ENCODE peak calls at places on chromosomes 7 and 10, in nine cellular contexts. One of them, this sample, is unnamed.

GRCh38 chr7:100158229-100159098 is at the start of gene TRAPPC14:
- DNase-seq in IMR-90: peak
- DNase-seq in OCI-LY7: peak
- DNase-seq in neural progenitor cell: peak
- DNase-seq in AG04450: peak
- DNase-seq in A673: peak
- DNase-seq in pancreas: peak
- DNase-seq in fibroblast of mammary gland: peak
- DNase-seq in PC-3: peak
- DNase-seq in this sample: peak

GRCh38 chr7:85529831-85530230 is 343.0 kb upstream of the SEMA3D start:
- DNase-seq in IMR-90: peak
- DNase-seq in OCI-LY7: no peak
- DNase-seq in neural progenitor cell: no peak
- DNase-seq in AG04450: no peak
- DNase-seq in A673: no peak
- DNase-seq in pancreas: no peak
- DNase-seq in fibroblast of mammary gland: peak
- DNase-seq in PC-3: no peak
- DNase-seq in this sample: no peak

GRCh38 chr7:20219446-20220292 is 2.5 kb upstream of the MACC1 start:
- DNase-seq in IMR-90: peak
- DNase-seq in OCI-LY7: peak
- DNase-seq in neural progenitor cell: no peak
- DNase-seq in AG04450: peak
- DNase-seq in A673: no peak
- DNase-seq in pancreas: peak
- DNase-seq in fibroblast of mammary gland: peak
- DNase-seq in PC-3: peak
- DNase-seq in this sample: peak

GRCh38 chr10:5956146-5956914 is 21.0 kb downstream of the IL15RA start:
- DNase-seq in IMR-90: no peak
- DNase-seq in OCI-LY7: no peak
- DNase-seq in neural progenitor cell: no peak
- DNase-seq in AG04450: no peak
- DNase-seq in A673: no peak
- DNase-seq in pancreas: no peak
- DNase-seq in fibroblast of mammary gland: no peak
- DNase-seq in PC-3: no peak
- DNase-seq in this sample: no peak

GRCh38 chr10:29621161-29621560 is 13.6 kb downstream of the SVIL start:
- DNase-seq in IMR-90: peak
- DNase-seq in OCI-LY7: no peak
- DNase-seq in neural progenitor cell: peak
- DNase-seq in AG04450: no peak
- DNase-seq in A673: peak
- DNase-seq in pancreas: no peak
- DNase-seq in fibroblast of mammary gland: peak
- DNase-seq in PC-3: no peak
- DNase-seq in this sample: no peak

GRCh38 chr10:91932737-91933136 is 9.2 kb downstream of the BTAF1 start:
- DNase-seq in IMR-90: no peak
- DNase-seq in OCI-LY7: no peak
- DNase-seq in neural progenitor cell: no peak
- DNase-seq in AG04450: no peak
- DNase-seq in A673: no peak
- DNase-seq in pancreas: no peak
- DNase-seq in fibroblast of mammary gland: no peak
- DNase-seq in PC-3: no peak
- DNase-seq in this sample: no peak

GRCh38 chr7:69624842-69625637 is 26.8 kb downstream of the AUTS2 start:
- DNase-seq in IMR-90: no peak
- DNase-seq in OCI-LY7: no peak
- DNase-seq in neural progenitor cell: no peak
- DNase-seq in AG04450: no peak
- DNase-seq in A673: no peak
- DNase-seq in pancreas: no peak
- DNase-seq in fibroblast of mammary gland: no peak
- DNase-seq in PC-3: no peak
- DNase-seq in this sample: no peak

GRCh38 chr10:10397906-10398305 is 619.8 kb upstream of the CELF2 start:
- DNase-seq in IMR-90: no peak
- DNase-seq in OCI-LY7: no peak
- DNase-seq in neural progenitor cell: no peak
- DNase-seq in AG04450: no peak
- DNase-seq in A673: no peak
- DNase-seq in pancreas: no peak
- DNase-seq in fibroblast of mammary gland: peak
- DNase-seq in PC-3: no peak
- DNase-seq in this sample: no peak

GRCh38 chr10:95567903-95568630 is 6.9 kb upstream of the SORBS1 start:
- DNase-seq in IMR-90: no peak
- DNase-seq in OCI-LY7: no peak
- DNase-seq in neural progenitor cell: no peak
- DNase-seq in AG04450: no peak
- DNase-seq in A673: no peak
- DNase-seq in pancreas: no peak
- DNase-seq in fibroblast of mammary gland: peak
- DNase-seq in PC-3: peak
- DNase-seq in this sample: no peak

GRCh38 chr10:35635576-35635975 is 6.5 kb downstream of the FZD8 start:
- DNase-seq in IMR-90: peak
- DNase-seq in OCI-LY7: peak
- DNase-seq in neural progenitor cell: peak
- DNase-seq in AG04450: peak
- DNase-seq in A673: peak
- DNase-seq in pancreas: peak
- DNase-seq in fibroblast of mammary gland: peak
- DNase-seq in PC-3: peak
- DNase-seq in this sample: peak

DNA sequence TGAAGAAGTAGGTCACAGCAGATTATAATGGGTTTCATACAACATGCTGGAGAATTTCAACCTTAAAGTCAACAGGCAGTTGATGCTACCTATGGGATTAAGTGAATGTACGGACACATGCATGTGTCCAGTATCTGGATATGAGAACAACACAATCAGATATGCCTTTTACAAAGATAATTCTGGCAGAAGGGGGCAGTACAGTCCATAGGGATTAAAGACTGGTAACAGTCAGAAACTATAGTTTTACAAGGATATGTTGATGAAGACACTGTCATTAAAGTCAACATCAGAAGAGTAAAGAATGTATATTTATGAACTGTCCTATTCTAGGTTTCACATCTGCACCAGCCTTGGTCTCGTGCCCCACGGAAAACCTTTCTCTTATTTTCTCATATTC is 41.5 kb downstream of the ANKMY2 start:
- DNase-seq in IMR-90: no peak
- DNase-seq in OCI-LY7: no peak
- DNase-seq in neural progenitor cell: no peak
- DNase-seq in AG04450: no peak
- DNase-seq in A673: peak
- DNase-seq in pancreas: no peak
- DNase-seq in fibroblast of mammary gland: peak
- DNase-seq in PC-3: peak
- DNase-seq in this sample: no peak
- TF ChIP-seq CTCF in IMR-90: peak
- TF ChIP-seq CTCF in OCI-LY7: peak
- TF ChIP-seq CTCF in neural progenitor cell: no peak
- TF ChIP-seq CTCF in AG04450: peak
- TF ChIP-seq CTCF in A673: peak
- TF ChIP-seq CTCF in pancreas: no peak
- TF ChIP-seq CTCF in fibroblast of mammary gland: peak
- TF ChIP-seq CTCF in PC-3: peak
- TF ChIP-seq CTCF in this sample: peak

DNA sequence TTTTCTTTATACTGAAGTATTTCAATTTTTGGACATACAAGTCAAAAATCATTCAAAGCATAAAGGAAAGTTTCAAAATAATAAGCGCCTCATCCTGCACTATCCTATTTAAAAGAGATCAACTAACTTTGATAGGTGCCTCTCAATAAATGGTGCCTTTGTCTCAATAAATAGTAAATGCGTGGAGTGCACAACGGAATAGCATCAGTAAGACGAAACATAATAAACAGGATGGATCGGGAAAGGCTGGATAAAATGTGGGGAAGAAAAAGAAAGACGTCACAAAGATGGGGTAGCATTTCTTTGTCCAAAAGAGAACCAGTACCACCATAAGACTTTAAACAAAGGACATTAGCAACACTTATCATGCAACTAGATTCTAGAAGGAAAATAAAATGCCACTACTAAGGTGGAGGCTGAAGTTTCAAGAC is 574 bp upstream of the PRKAR2B start:
- DNase-seq in IMR-90: peak
- DNase-seq in OCI-LY7: no peak
- DNase-seq in neural progenitor cell: no peak
- DNase-seq in AG04450: no peak
- DNase-seq in A673: no peak
- DNase-seq in pancreas: no peak
- DNase-seq in fibroblast of mammary gland: no peak
- DNase-seq in PC-3: no peak
- DNase-seq in this sample: no peak
- H3K4me3 ChIP-seq in IMR-90: peak
- H3K4me3 ChIP-seq in OCI-LY7: peak
- H3K4me3 ChIP-seq in neural progenitor cell: peak
- H3K4me3 ChIP-seq in AG04450: peak
- H3K4me3 ChIP-seq in A673: peak
- H3K4me3 ChIP-seq in pancreas: peak
- H3K4me3 ChIP-seq in fibroblast of mammary gland: peak
- H3K4me3 ChIP-seq in PC-3: peak
- H3K4me3 ChIP-seq in this sample: peak

DNA sequence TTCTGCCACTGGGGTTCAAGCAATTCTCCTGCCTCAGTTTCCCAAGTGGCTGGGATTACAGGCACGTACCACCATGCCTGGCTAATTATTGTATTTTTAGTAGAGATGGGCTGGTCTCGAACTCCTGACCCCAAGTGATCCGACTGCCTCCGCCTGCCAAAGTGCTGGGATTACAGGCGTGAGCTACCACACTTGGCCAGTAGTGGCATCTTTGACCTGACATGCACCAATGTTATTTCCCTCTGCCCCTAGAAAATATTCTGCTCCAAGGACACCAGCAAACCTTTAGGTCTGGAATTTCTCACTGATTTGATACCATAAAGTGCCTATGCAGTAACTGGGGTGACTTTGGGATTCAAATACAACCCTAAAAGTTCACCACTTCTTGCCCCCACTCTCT is 179.4 kb downstream of the ARID5B start:
- DNase-seq in IMR-90: no peak
- DNase-seq in OCI-LY7: no peak
- DNase-seq in neural progenitor cell: no peak
- DNase-seq in AG04450: no peak
- DNase-seq in A673: no peak
- DNase-seq in pancreas: no peak
- DNase-seq in fibroblast of mammary gland: no peak
- DNase-seq in PC-3: no peak
- DNase-seq in this sample: no peak
- TF ChIP-seq CTCF in IMR-90: no peak
- TF ChIP-seq CTCF in OCI-LY7: peak
- TF ChIP-seq CTCF in neural progenitor cell: no peak
- TF ChIP-seq CTCF in AG04450: peak
- TF ChIP-seq CTCF in A673: no peak
- TF ChIP-seq CTCF in pancreas: no peak
- TF ChIP-seq CTCF in fibroblast of mammary gland: peak
- TF ChIP-seq CTCF in PC-3: no peak
- TF ChIP-seq CTCF in this sample: peak

GRCh38 chr10:38102889-38103288 is 8.8 kb downstream of the ZNF37A start:
- DNase-seq in IMR-90: no peak
- DNase-seq in OCI-LY7: peak
- DNase-seq in neural progenitor cell: no peak
- DNase-seq in AG04450: no peak
- DNase-seq in A673: no peak
- DNase-seq in pancreas: no peak
- DNase-seq in fibroblast of mammary gland: no peak
- DNase-seq in PC-3: no peak
- DNase-seq in this sample: no peak
- H3K4me3 ChIP-seq in IMR-90: no peak
- H3K4me3 ChIP-seq in OCI-LY7: no peak
- H3K4me3 ChIP-seq in neural progenitor cell: no peak
- H3K4me3 ChIP-seq in AG04450: no peak
- H3K4me3 ChIP-seq in A673: no peak
- H3K4me3 ChIP-seq in pancreas: no peak
- H3K4me3 ChIP-seq in fibroblast of mammary gland: no peak
- H3K4me3 ChIP-seq in PC-3: peak
- H3K4me3 ChIP-seq in this sample: no peak

GRCh38 chr10:45464958-45465567 is 91.0 kb downstream of the ALOX5 start:
- DNase-seq in IMR-90: peak
- DNase-seq in OCI-LY7: peak
- DNase-seq in neural progenitor cell: peak
- DNase-seq in AG04450: peak
- DNase-seq in A673: peak
- DNase-seq in pancreas: peak
- DNase-seq in fibroblast of mammary gland: peak
- DNase-seq in PC-3: peak
- DNase-seq in this sample: peak
- TF ChIP-seq CTCF in IMR-90: peak
- TF ChIP-seq CTCF in OCI-LY7: peak
- TF ChIP-seq CTCF in neural progenitor cell: peak
- TF ChIP-seq CTCF in AG04450: peak
- TF ChIP-seq CTCF in A673: peak
- TF ChIP-seq CTCF in pancreas: peak
- TF ChIP-seq CTCF in fibroblast of mammary gland: peak
- TF ChIP-seq CTCF in PC-3: peak
- TF ChIP-seq CTCF in this sample: peak

This sample was measured in GM12865.